ENCODE peak calls at places on chromosome 11, in eight cellular contexts. U is CD4-positive, alpha-beta memory T cell; D is neural progenitor cell; X is fibroblast of lung; N is SJSA1; A is ascending aorta; V is left lung; R is tibial artery. W is an unnamed sample. For H3K9me3 and H3K27me3, the result is how much of the 10 kb centered on the place peaks cover.

GRCh38 chr11:83070878-83071640 is 638 bp downstream of the RAB30 start:
- DNase-seq in U (peak), D (peak), X (peak), N (no peak), A (no peak), V (peak), R (peak), W (peak)

GRCh38 chr11:3641701-3642070 is at the start of gene ART5:
- DNase-seq in U (no peak), D (no peak), X (no peak), N (no peak), A (no peak), V (no peak), R (no peak), W (no peak)

GRCh38 chr11:83680351-83680750 is 394.2 kb upstream of the CCDC90B start:
- DNase-seq in U (no peak), D (peak), X (no peak), N (no peak), A (no peak), V (no peak), R (no peak), W (no peak)

GRCh38 chr11:26649884-26650283 is 72.0 kb downstream of the SLC5A12 start:
- DNase-seq in U (no peak), D (peak), X (peak), N (peak), A (no peak), V (peak), R (peak), W (peak)

GRCh38 chr11:17846852-17847453 is 112.4 kb downstream of the KCNC1 start:
- DNase-seq in U (no peak), D (peak), X (peak), N (no peak), A (no peak), V (no peak), R (no peak), W (no peak)

GRCh38 chr11:78310500-78310909 is 107.1 kb downstream of the GAB2 start:
- DNase-seq in U (no peak), D (no peak), X (peak), N (no peak), A (peak), V (peak), R (peak), W (no peak)

GRCh38 chr11:96652516-96652915 is 262.7 kb downstream of the JRKL start:
- DNase-seq in U (no peak), D (no peak), X (no peak), N (no peak), A (no peak), V (no peak), R (no peak), W (no peak)

GRCh38 chr11:46386674-46387073 is 4.9 kb downstream of the CHRM4 start:
- DNase-seq in U (no peak), D (no peak), X (no peak), N (no peak), A (no peak), V (no peak), R (no peak), W (peak)

GRCh38 chr11:46307369-46307768 is 29.9 kb downstream of the CREB3L1 start:
- DNase-seq in U (no peak), D (no peak), X (no peak), N (no peak), A (no peak), V (no peak), R (no peak), W (no peak)

GRCh38 chr11:62514151-62514550 is 32.5 kb downstream of the AHNAK start:
- DNase-seq in U (no peak), D (no peak), X (no peak), N (no peak), A (no peak), V (no peak), R (no peak), W (no peak)

GRCh38 chr11:114321621-114322257 is 25.5 kb downstream of the NNMT start:
- DNase-seq in U (no peak), D (no peak), X (peak), N (no peak), A (peak), V (no peak), R (peak), W (peak)

DNA sequence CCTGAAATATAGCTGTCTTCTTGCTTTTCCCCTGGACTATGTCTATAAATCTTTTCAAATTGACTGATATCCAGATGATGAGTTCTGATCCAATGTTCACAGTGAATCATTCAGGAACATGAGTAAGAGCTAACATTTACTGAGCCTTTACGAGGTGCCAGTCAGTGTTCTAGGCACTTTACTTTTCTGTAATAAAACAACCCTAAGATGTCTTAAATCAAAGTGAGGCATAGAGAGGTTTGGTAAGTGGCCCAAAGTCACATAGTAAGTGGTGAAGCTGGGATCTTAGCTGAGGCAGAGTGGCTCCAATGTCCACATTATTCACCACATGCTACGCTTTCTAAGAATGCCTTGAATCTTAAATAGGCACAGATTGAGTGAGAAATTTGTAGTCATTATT is 79.9 kb upstream of the OR4C15 start:
- DNase-seq in U (no peak), D (no peak), X (no peak), N (no peak), A (no peak), V (no peak), R (no peak), W (no peak)
- H3K9me3 ChIP-seq in U (under half), D (under half), X (under half), N (under half), A (under half), V (under half), R (under half), W (under half)

GRCh38 chr11:120228794-120229384 is 11.1 kb upstream of the POU2F3 start:
- DNase-seq in U (no peak), D (peak), X (no peak), N (no peak), A (no peak), V (no peak), R (no peak), W (no peak)

GRCh38 chr11:120229451-120230424 is 10.2 kb upstream of the POU2F3 start:
- DNase-seq in U (no peak), D (peak), X (peak), N (no peak), A (no peak), V (no peak), R (no peak), W (no peak)

GRCh38 chr11:120233207-120233803 is 6.6 kb upstream of the POU2F3 start:
- DNase-seq in U (no peak), D (no peak), X (no peak), N (no peak), A (no peak), V (no peak), R (no peak), W (no peak)

GRCh38 chr11:120230433-120231071 is 9.4 kb upstream of the POU2F3 start:
- DNase-seq in U (no peak), D (no peak), X (no peak), N (no peak), A (no peak), V (no peak), R (no peak), W (no peak)

GRCh38 chr11:120231963-120232362 is 8.0 kb upstream of the POU2F3 start:
- DNase-seq in U (no peak), D (no peak), X (no peak), N (no peak), A (no peak), V (no peak), R (no peak), W (no peak)
- H3K27me3 ChIP-seq in U (under half), D (under half), X (under half), N (under half), A (under half), V (under half), R (under half), W (under half)

GRCh38 chr11:124982043-124982442 is 28.0 kb downstream of the CCDC15 start:
- DNase-seq in U (no peak), D (no peak), X (no peak), N (no peak), A (no peak), V (no peak), R (no peak), W (no peak)
- H3K9me3 ChIP-seq in U (under half), D (under half), X (under half), N (under half), A (under half), V (under half), R (under half), W (under half)

GRCh38 chr11:64296236-64296635 is 3.9 kb upstream of the CATSPERZ start:
- DNase-seq in U (no peak), D (no peak), X (no peak), N (no peak), A (no peak), V (no peak), R (no peak), W (no peak)
- H3K27me3 ChIP-seq in U (half or more), D (half or more), X (half or more), N (half or more), A (under half), V (half or more), R (under half), W (under half)

DNA sequence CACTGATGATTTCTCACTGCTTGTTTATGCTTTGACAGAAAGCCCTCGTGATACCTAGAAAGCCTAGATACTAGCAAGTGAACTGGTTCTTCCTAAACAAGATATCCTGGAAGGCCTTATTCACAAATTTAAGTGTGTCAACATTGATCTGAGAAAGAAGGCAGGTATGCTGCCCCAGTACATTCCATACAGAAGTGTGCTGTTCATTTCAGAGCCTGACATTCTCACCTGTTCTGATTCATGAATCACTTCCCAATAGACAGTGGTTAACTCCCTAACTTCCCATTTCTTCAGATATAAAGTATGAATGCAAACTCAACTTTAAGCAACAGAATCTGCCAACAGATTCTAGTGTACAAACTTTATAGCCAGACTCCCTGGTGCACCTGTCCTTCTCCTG is 15.5 kb upstream of the RASSF10 start:
- DNase-seq in U (no peak), D (no peak), X (no peak), N (no peak), A (no peak), V (no peak), R (no peak), W (no peak)
- H3K9me3 ChIP-seq in U (under half), D (under half), X (under half), N (under half), A (under half), V (under half), R (under half), W (under half)

W was measured in MG63.